ENCODE peak calls at places on chromosomes 2 and 18, in five cellular contexts. T is tibial nerve, K is HFFc6, L is adrenal gland, J is RWPE1. N is an unnamed sample.

GRCh38 chr2:86052676-86053075 is 53.0 kb downstream of the POLR1A start:
- DNase-seq in T (no peak), K (no peak), L (peak), J (no peak), N (no peak)

GRCh38 chr2:177529166-177529565 is 136.6 kb downstream of the AGPS start:
- DNase-seq in T (no peak), K (no peak), L (no peak), J (no peak), N (no peak)

GRCh38 chr2:118177318-118177717 is 89.0 kb downstream of the INSIG2 start:
- DNase-seq in T (no peak), K (no peak), L (no peak), J (no peak), N (no peak)

GRCh38 chr2:239456940-239457339 is 56.1 kb upstream of the HDAC4 start:
- DNase-seq in T (no peak), K (no peak), L (peak), J (no peak), N (no peak)

GRCh38 chr2:176107731-176108181 is 676 bp downstream of the HOXD11 start:
- DNase-seq in T (no peak), K (no peak), L (peak), J (no peak), N (no peak)

GRCh38 chr2:157497603-157498314 is 53.9 kb upstream of the CYTIP start:
- DNase-seq in T (no peak), K (peak), L (no peak), J (peak), N (peak)

GRCh38 chr2:113202305-113203216 is 28.8 kb downstream of the PSD4 start:
- DNase-seq in T (no peak), K (no peak), L (no peak), J (no peak), N (peak)

GRCh38 chr18:22933958-22934423 is 863 bp downstream of the RBBP8 start:
- DNase-seq in T (no peak), K (no peak), L (no peak), J (no peak), N (no peak)

GRCh38 chr18:58942486-58942885 is 77.8 kb downstream of the ZNF532 start:
- DNase-seq in T (no peak), K (no peak), L (no peak), J (no peak), N (no peak)

GRCh38 chr2:186852508-186852907 is 3.5 kb upstream of the ZSWIM2 start:
- DNase-seq in T (no peak), K (no peak), L (no peak), J (no peak), N (no peak)

GRCh38 chr2:159942149-159942548 is 120.3 kb downstream of the PLA2R1 start:
- DNase-seq in T (no peak), K (no peak), L (no peak), J (no peak), N (no peak)

GRCh38 chr18:42514522-42514921 is 559.5 kb downstream of the PIK3C3 start:
- DNase-seq in T (no peak), K (no peak), L (no peak), J (no peak), N (peak)

GRCh38 chr2:169329669-169330554 is 32.4 kb downstream of the LRP2 start:
- DNase-seq in T (no peak), K (no peak), L (no peak), J (no peak), N (no peak)

GRCh38 chr2:229901819-229902218 is 20.0 kb downstream of the TRIP12 start:
- DNase-seq in T (no peak), K (peak), L (no peak), J (peak), N (peak)

GRCh38 chr2:84631047-84631446 is 114.7 kb downstream of the DNAH6 start:
- DNase-seq in T (no peak), K (peak), L (no peak), J (peak), N (peak)

GRCh38 chr2:232340171-232340935 is 38.2 kb upstream of the ALPP start:
- DNase-seq in T (no peak), K (no peak), L (no peak), J (no peak), N (no peak)

GRCh38 chr2:152409691-152410597 is 75.0 kb downstream of the FMNL2 start:
- DNase-seq in T (no peak), K (peak), L (peak), J (no peak), N (no peak)

GRCh38 chr18:24014986-24015896 is 687 bp downstream of the TTC39C start:
- DNase-seq in T (peak), K (peak), L (peak), J (peak), N (no peak)

GRCh38 chr2:111186123-111186715 is 65.5 kb downstream of the BCL2L11 start:
- DNase-seq in T (no peak), K (no peak), L (no peak), J (no peak), N (no peak)

GRCh38 chr2:234495076-234495800 is 1.6 kb downstream of the ARL4C start:
- DNase-seq in T (no peak), K (no peak), L (no peak), J (peak), N (no peak)

GRCh38 chr2:112692496-112692911 is 28.3 kb upstream of the NT5DC4 start:
- DNase-seq in T (no peak), K (peak), L (peak), J (peak), N (peak)

GRCh38 chr18:45415614-45416013 is 199.7 kb upstream of the SLC14A2 start:
- DNase-seq in T (no peak), K (no peak), L (no peak), J (no peak), N (no peak)

GRCh38 chr2:169796441-169796840 is 2.2 kb upstream of the SSB start:
- DNase-seq in T (no peak), K (no peak), L (no peak), J (no peak), N (no peak)

GRCh38 chr18:24268784-24269550 is 128.7 kb downstream of the OSBPL1A start:
- DNase-seq in T (no peak), K (no peak), L (no peak), J (no peak), N (no peak)

GRCh38 chr2:180000434-180000833 is 6.7 kb downstream of the CWC22 start:
- DNase-seq in T (no peak), K (no peak), L (no peak), J (no peak), N (no peak)

GRCh38 chr2:10750610-10751009 is 29.2 kb downstream of the ATP6V1C2 start:
- DNase-seq in T (no peak), K (no peak), L (no peak), J (no peak), N (no peak)

GRCh38 chr2:157786663-157787363 is 89.3 kb downstream of the ACVR1 start:
- DNase-seq in T (no peak), K (no peak), L (no peak), J (no peak), N (no peak)

GRCh38 chr2:240600451-240600961 is 14.0 kb downstream of the CAPN10 start:
- DNase-seq in T (peak), K (no peak), L (no peak), J (no peak), N (no peak)

GRCh38 chr2:96523659-96524481 is 12.7 kb upstream of the ARID5A start:
- DNase-seq in T (no peak), K (peak), L (no peak), J (no peak), N (no peak)

GRCh38 chr2:40158781-40159180 is 293.1 kb downstream of the SLC8A1 start:
- DNase-seq in T (no peak), K (no peak), L (no peak), J (no peak), N (no peak)

GRCh38 chr18:13641551-13642439 is 84.6 kb downstream of the FAM210A start:
- DNase-seq in T (no peak), K (no peak), L (no peak), J (no peak), N (no peak)

GRCh38 chr18:5890606-5891360 is 4.5 kb downstream of the TMEM200C start:
- DNase-seq in T (no peak), K (no peak), L (peak), J (no peak), N (no peak)
- TF ChIP-seq CTCF in T (peak), K (no peak), L (peak), J (no peak), N (no peak)

GRCh38 chr2:237797253-237797652 is 1.3 kb upstream of the RBM44 start:
- DNase-seq in T (no peak), K (no peak), L (no peak), J (no peak), N (no peak)

GRCh38 chr2:237786936-237787335 is 11.6 kb upstream of the RBM44 start:
- DNase-seq in T (no peak), K (no peak), L (no peak), J (no peak), N (no peak)

GRCh38 chr2:237790353-237790752 is 8.2 kb upstream of the RBM44 start:
- DNase-seq in T (no peak), K (peak), L (no peak), J (peak), N (no peak)

GRCh38 chr2:237791977-237792727 is 6.4 kb upstream of the RBM44 start:
- DNase-seq in T (no peak), K (peak), L (no peak), J (peak), N (no peak)
- TF ChIP-seq CTCF in T (no peak), K (peak), L (no peak), J (no peak), N (peak)

GRCh38 chr2:218276986-218277755 is 6.9 kb downstream of the PNKD start:
- DNase-seq in T (no peak), K (no peak), L (no peak), J (no peak), N (no peak)
- TF ChIP-seq CTCF in T (no peak), K (peak), L (no peak), J (no peak), N (peak)

GRCh38 chr2:188766086-188766856 is 207.9 kb upstream of the COL3A1 start:
- DNase-seq in T (no peak), K (peak), L (no peak), J (no peak), N (no peak)

GRCh38 chr2:188770296-188770695 is 203.9 kb upstream of the COL3A1 start:
- DNase-seq in T (no peak), K (no peak), L (no peak), J (no peak), N (no peak)

DNA sequence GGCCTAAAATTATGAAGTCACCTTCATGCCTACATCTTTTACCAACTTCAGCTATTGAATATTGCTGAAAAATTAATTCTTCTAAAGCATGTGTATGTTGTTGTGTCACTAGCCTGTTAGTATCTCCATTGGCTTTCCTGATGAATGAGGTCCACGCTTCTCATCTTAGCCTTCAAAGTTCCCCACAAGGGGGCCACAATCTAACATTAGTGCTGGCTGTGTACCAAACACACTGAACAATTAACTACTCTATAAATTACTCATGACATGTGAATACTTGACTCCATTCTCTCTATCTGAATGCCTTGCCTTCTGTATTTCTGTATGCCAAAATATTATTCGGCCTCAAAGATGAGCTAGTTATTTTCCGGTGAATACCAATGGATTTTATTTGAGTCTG is 208.7 kb upstream of the COL3A1 start:
- DNase-seq in T (no peak), K (peak), L (no peak), J (peak), N (no peak)
- TF ChIP-seq CTCF in T (no peak), K (peak), L (no peak), J (no peak), N (peak)

GRCh38 chr2:16615687-16616615 is 49.7 kb downstream of the CYRIA start:
- DNase-seq in T (no peak), K (no peak), L (no peak), J (no peak), N (no peak)
- TF ChIP-seq CTCF in T (no peak), K (no peak), L (no peak), J (no peak), N (no peak)

GRCh38 chr2:81436256-81436655 is 1131.7 kb upstream of the LRRTM1 start:
- DNase-seq in T (no peak), K (no peak), L (no peak), J (peak), N (no peak)

GRCh38 chr2:81437474-81438000 is 1133.0 kb upstream of the LRRTM1 start:
- DNase-seq in T (no peak), K (no peak), L (no peak), J (no peak), N (no peak)
- TF ChIP-seq CTCF in T (no peak), K (no peak), L (no peak), J (no peak), N (no peak)

GRCh38 chr18:26840965-26841364 is 24.5 kb downstream of the AQP4 start:
- DNase-seq in T (no peak), K (no peak), L (no peak), J (no peak), N (no peak)
- TF ChIP-seq CTCF in T (no peak), K (no peak), L (no peak), J (no peak), N (no peak)

GRCh38 chr2:33782395-33783239 is 183.5 kb upstream of the FAM98A start:
- DNase-seq in T (no peak), K (no peak), L (no peak), J (no peak), N (no peak)
- TF ChIP-seq CTCF in T (no peak), K (no peak), L (no peak), J (no peak), N (no peak)

DNA sequence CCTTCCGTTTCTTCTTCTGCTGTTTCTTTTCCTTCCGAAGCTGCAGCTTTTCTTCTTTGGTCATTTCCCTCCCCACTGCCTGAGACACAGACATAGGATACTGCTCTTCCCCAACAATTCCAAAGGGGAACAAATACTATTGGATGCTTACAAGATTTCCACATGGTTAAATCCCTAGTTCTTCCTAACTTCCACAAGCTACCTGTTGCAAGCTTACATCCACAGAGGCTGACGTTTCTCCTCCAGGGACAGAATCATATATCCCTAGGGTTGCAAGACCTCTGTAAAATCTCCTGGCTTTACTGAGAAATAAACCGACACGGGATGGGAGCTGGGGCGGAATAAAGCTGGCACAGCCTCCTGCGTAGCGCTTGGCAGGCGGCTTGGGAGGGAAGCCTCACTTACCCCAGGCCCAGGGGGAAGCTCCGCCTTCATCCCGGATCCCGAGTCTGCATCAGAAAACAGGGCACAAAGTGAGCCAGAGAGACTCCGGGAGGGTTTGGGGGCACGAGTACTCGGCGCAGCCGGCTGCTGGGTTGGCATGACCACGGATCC is 590 bp downstream of the EIF2B4 start:
- DNase-seq in T (no peak), K (peak), L (peak), J (peak), N (no peak)
- TF ChIP-seq CTCF in T (no peak), K (no peak), L (no peak), J (no peak), N (no peak)

DNA sequence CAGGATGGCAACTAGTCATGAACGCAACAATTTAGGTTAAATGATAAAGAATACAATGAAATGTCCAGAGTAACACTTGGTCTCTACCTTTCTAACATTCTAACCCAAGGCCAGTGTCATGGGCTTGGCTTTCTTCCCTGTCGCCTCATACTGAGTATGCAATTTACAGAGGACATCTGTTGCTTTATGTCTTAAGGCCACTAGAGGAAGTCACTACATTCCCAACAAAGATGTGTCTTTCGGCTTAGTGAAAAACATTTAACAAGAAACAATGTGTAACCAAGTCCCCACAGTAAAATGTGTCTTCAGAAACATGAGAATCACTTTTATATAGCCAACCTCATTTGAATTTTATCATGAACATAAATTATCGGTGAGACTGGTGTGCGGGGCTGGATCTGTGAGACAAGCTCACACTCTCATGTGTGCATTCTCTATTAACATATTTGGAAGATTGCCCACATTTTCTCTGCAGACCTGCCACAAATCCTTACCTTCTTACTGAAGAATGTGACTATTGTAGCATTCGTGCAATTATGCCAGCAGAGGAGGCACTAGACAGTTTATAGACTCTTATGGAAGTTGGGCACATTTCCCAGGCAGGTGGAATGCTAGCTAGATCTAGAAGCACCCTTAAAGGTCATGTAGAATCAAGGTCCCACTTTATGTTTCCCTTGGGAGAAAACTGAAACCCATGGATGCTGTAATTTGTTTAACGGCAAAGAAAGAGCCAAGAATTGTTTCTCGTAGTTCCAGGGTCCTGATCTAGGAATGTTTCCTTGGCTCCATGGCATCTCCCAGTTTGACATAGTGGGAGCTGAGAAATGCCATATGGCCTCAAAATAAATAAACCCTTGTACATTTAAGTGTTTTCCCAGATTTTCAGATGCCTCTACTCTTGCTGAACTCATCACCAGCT is 101.8 kb downstream of the CD226 start:
- DNase-seq in T (no peak), K (peak), L (no peak), J (no peak), N (no peak)
- TF ChIP-seq CTCF in T (no peak), K (no peak), L (no peak), J (no peak), N (no peak)

N was measured in kidney epithelial cell.